ENCODE peak calls at places on chromosomes 11 and 22, in ten cellular contexts. One of them, this sample, is unnamed. For H3K4me1 and H3K27me3, the result is how much of the 10 kb centered on the place peaks cover.

GRCh38 chr11:34395916-34396555 is 38.2 kb upstream of the ABTB2 start:
- DNase-seq in lower lobe of right lung: no peak
- DNase-seq in thoracic aorta: no peak
- DNase-seq in cardiac muscle cell: no peak
- DNase-seq in stomach: no peak
- DNase-seq in Panc1: no peak
- DNase-seq in neuronal stem cell: no peak
- DNase-seq in SK-N-SH: no peak
- DNase-seq in CD8-positive, alpha-beta memory T cell: no peak
- DNase-seq in PC-3: peak
- DNase-seq in this sample: peak

GRCh38 chr11:62953811-62954210 is 31.0 kb downstream of the SLC22A6 start:
- DNase-seq in lower lobe of right lung: no peak
- DNase-seq in thoracic aorta: no peak
- DNase-seq in cardiac muscle cell: no peak
- DNase-seq in stomach: peak
- DNase-seq in Panc1: no peak
- DNase-seq in neuronal stem cell: no peak
- DNase-seq in SK-N-SH: no peak
- DNase-seq in CD8-positive, alpha-beta memory T cell: no peak
- DNase-seq in PC-3: peak
- DNase-seq in this sample: no peak

GRCh38 chr22:43376765-43377485 is 33.8 kb upstream of the SCUBE1 start:
- DNase-seq in lower lobe of right lung: no peak
- DNase-seq in thoracic aorta: no peak
- DNase-seq in cardiac muscle cell: no peak
- DNase-seq in stomach: peak
- DNase-seq in Panc1: no peak
- DNase-seq in neuronal stem cell: no peak
- DNase-seq in SK-N-SH: no peak
- DNase-seq in CD8-positive, alpha-beta memory T cell: peak
- DNase-seq in PC-3: no peak
- DNase-seq in this sample: no peak

GRCh38 chr11:8650401-8650990 is 32.0 kb downstream of the TRIM66 start:
- DNase-seq in lower lobe of right lung: no peak
- DNase-seq in thoracic aorta: no peak
- DNase-seq in cardiac muscle cell: no peak
- DNase-seq in stomach: no peak
- DNase-seq in Panc1: no peak
- DNase-seq in neuronal stem cell: no peak
- DNase-seq in SK-N-SH: no peak
- DNase-seq in CD8-positive, alpha-beta memory T cell: no peak
- DNase-seq in PC-3: no peak
- DNase-seq in this sample: no peak

GRCh38 chr11:78961938-78962701 is 387.5 kb upstream of the NARS2 start:
- DNase-seq in lower lobe of right lung: no peak
- DNase-seq in thoracic aorta: peak
- DNase-seq in cardiac muscle cell: peak
- DNase-seq in stomach: no peak
- DNase-seq in Panc1: no peak
- DNase-seq in neuronal stem cell: peak
- DNase-seq in SK-N-SH: peak
- DNase-seq in CD8-positive, alpha-beta memory T cell: no peak
- DNase-seq in PC-3: peak
- DNase-seq in this sample: peak

GRCh38 chr11:61976420-61976800 is 9.0 kb upstream of the FTH1 start:
- DNase-seq in lower lobe of right lung: no peak
- DNase-seq in thoracic aorta: no peak
- DNase-seq in cardiac muscle cell: no peak
- DNase-seq in stomach: no peak
- DNase-seq in Panc1: no peak
- DNase-seq in neuronal stem cell: no peak
- DNase-seq in SK-N-SH: no peak
- DNase-seq in CD8-positive, alpha-beta memory T cell: no peak
- DNase-seq in PC-3: no peak
- DNase-seq in this sample: no peak

GRCh38 chr11:10701982-10702381 is 8.4 kb upstream of the IRAG1 start:
- DNase-seq in lower lobe of right lung: no peak
- DNase-seq in thoracic aorta: no peak
- DNase-seq in cardiac muscle cell: no peak
- DNase-seq in stomach: no peak
- DNase-seq in Panc1: no peak
- DNase-seq in neuronal stem cell: no peak
- DNase-seq in SK-N-SH: no peak
- DNase-seq in CD8-positive, alpha-beta memory T cell: no peak
- DNase-seq in PC-3: peak
- DNase-seq in this sample: no peak

GRCh38 chr11:122093731-122094130 is 22.3 kb downstream of the BLID start:
- DNase-seq in lower lobe of right lung: no peak
- DNase-seq in thoracic aorta: no peak
- DNase-seq in cardiac muscle cell: no peak
- DNase-seq in stomach: no peak
- DNase-seq in Panc1: no peak
- DNase-seq in neuronal stem cell: no peak
- DNase-seq in SK-N-SH: no peak
- DNase-seq in CD8-positive, alpha-beta memory T cell: no peak
- DNase-seq in PC-3: peak
- DNase-seq in this sample: no peak

GRCh38 chr11:127074151-127074761 is 73.7 kb upstream of the KIRREL3 start:
- DNase-seq in lower lobe of right lung: no peak
- DNase-seq in thoracic aorta: no peak
- DNase-seq in cardiac muscle cell: peak
- DNase-seq in stomach: no peak
- DNase-seq in Panc1: peak
- DNase-seq in neuronal stem cell: peak
- DNase-seq in SK-N-SH: peak
- DNase-seq in CD8-positive, alpha-beta memory T cell: no peak
- DNase-seq in PC-3: peak
- DNase-seq in this sample: no peak

DNA sequence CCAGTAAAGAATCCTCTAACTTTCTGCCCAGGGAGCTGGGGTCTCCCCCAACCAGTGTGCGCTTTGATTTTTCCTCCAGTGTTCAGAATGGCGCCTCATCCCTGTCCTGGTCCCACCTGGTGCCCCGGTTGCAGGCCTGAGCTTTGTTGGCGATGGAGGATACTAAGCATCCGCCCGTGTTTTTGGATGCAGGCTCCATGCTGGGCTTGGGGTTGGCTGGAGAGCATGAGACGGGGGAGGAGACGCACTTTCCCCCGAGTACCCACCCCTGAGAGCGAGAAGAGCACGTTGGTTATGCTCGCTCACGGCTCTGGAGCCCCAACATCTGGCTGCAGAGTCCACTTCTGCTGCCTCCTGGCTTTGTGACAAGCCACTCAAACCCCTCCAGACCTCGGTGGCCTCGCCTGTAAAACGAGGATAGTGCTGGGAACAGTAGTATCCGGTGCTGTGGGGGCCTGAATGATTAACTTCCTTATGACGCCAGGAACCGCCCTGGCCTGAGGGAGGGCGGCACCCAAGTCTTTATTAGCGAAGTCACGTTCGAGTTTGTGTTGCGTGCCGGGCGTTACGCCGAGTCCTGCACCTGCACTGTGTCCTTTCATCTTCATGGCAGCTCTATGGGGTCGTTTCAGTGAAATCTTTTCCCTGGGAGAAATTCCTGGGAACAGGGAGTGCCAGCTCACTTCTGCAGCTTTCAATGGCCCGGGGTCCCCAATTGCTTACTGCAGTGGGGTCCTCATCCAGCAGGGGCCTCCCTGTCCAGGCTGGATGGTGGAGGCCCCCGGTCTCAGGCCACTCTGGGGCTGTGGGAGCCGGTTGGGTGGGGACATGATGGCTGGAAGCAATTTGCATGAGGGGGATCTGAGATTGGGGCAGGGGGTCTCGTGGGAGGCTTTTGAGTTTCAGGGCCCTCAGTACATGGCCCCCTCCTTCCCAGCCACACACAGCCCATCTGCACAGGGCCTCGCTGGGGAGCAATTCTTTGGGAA is 25.5 kb downstream of the MRGPRD start:
- DNase-seq in lower lobe of right lung: peak
- DNase-seq in thoracic aorta: no peak
- DNase-seq in cardiac muscle cell: no peak
- DNase-seq in stomach: peak
- DNase-seq in Panc1: no peak
- DNase-seq in neuronal stem cell: no peak
- DNase-seq in SK-N-SH: no peak
- DNase-seq in CD8-positive, alpha-beta memory T cell: no peak
- DNase-seq in PC-3: peak
- DNase-seq in this sample: no peak
- H3K4me3 ChIP-seq in lower lobe of right lung: peak
- H3K4me3 ChIP-seq in thoracic aorta: peak
- H3K4me3 ChIP-seq in cardiac muscle cell: no peak
- H3K4me3 ChIP-seq in stomach: no peak
- H3K4me3 ChIP-seq in Panc1: no peak
- H3K4me3 ChIP-seq in neuronal stem cell: no peak
- H3K4me3 ChIP-seq in SK-N-SH: no peak
- H3K4me3 ChIP-seq in CD8-positive, alpha-beta memory T cell: no peak
- H3K4me3 ChIP-seq in PC-3: no peak
- H3K4me3 ChIP-seq in this sample: no peak

GRCh38 chr11:33379931-33380330 is 122.8 kb downstream of the HIPK3 start:
- DNase-seq in lower lobe of right lung: no peak
- DNase-seq in thoracic aorta: no peak
- DNase-seq in cardiac muscle cell: no peak
- DNase-seq in stomach: no peak
- DNase-seq in Panc1: no peak
- DNase-seq in neuronal stem cell: no peak
- DNase-seq in SK-N-SH: no peak
- DNase-seq in CD8-positive, alpha-beta memory T cell: no peak
- DNase-seq in PC-3: no peak
- DNase-seq in this sample: no peak

GRCh38 chr11:33387586-33387985 is 130.4 kb downstream of the HIPK3 start:
- DNase-seq in lower lobe of right lung: no peak
- DNase-seq in thoracic aorta: no peak
- DNase-seq in cardiac muscle cell: no peak
- DNase-seq in stomach: no peak
- DNase-seq in Panc1: no peak
- DNase-seq in neuronal stem cell: no peak
- DNase-seq in SK-N-SH: no peak
- DNase-seq in CD8-positive, alpha-beta memory T cell: no peak
- DNase-seq in PC-3: no peak
- DNase-seq in this sample: no peak

GRCh38 chr11:33383075-33383919 is 126.1 kb downstream of the HIPK3 start:
- DNase-seq in lower lobe of right lung: no peak
- DNase-seq in thoracic aorta: no peak
- DNase-seq in cardiac muscle cell: no peak
- DNase-seq in stomach: no peak
- DNase-seq in Panc1: no peak
- DNase-seq in neuronal stem cell: no peak
- DNase-seq in SK-N-SH: no peak
- DNase-seq in CD8-positive, alpha-beta memory T cell: no peak
- DNase-seq in PC-3: no peak
- DNase-seq in this sample: no peak

GRCh38 chr11:33384251-33384650 is 127.1 kb downstream of the HIPK3 start:
- DNase-seq in lower lobe of right lung: no peak
- DNase-seq in thoracic aorta: no peak
- DNase-seq in cardiac muscle cell: no peak
- DNase-seq in stomach: no peak
- DNase-seq in Panc1: no peak
- DNase-seq in neuronal stem cell: no peak
- DNase-seq in SK-N-SH: no peak
- DNase-seq in CD8-positive, alpha-beta memory T cell: no peak
- DNase-seq in PC-3: no peak
- DNase-seq in this sample: no peak

GRCh38 chr11:33383920-33384209 is 126.7 kb downstream of the HIPK3 start:
- DNase-seq in lower lobe of right lung: no peak
- DNase-seq in thoracic aorta: no peak
- DNase-seq in cardiac muscle cell: no peak
- DNase-seq in stomach: no peak
- DNase-seq in Panc1: no peak
- DNase-seq in neuronal stem cell: no peak
- DNase-seq in SK-N-SH: no peak
- DNase-seq in CD8-positive, alpha-beta memory T cell: no peak
- DNase-seq in PC-3: no peak
- DNase-seq in this sample: no peak
- H3K4me1 ChIP-seq in lower lobe of right lung: under half
- H3K4me1 ChIP-seq in thoracic aorta: under half
- H3K4me1 ChIP-seq in cardiac muscle cell: under half
- H3K4me1 ChIP-seq in stomach: under half
- H3K4me1 ChIP-seq in Panc1: under half
- H3K4me1 ChIP-seq in neuronal stem cell: under half
- H3K4me1 ChIP-seq in SK-N-SH: under half
- H3K4me1 ChIP-seq in CD8-positive, alpha-beta memory T cell: under half
- H3K4me1 ChIP-seq in PC-3: under half
- H3K4me1 ChIP-seq in this sample: under half

GRCh38 chr22:22125579-22126468 is 118.8 kb upstream of the VPREB1 start:
- DNase-seq in lower lobe of right lung: no peak
- DNase-seq in thoracic aorta: no peak
- DNase-seq in cardiac muscle cell: no peak
- DNase-seq in stomach: no peak
- DNase-seq in Panc1: no peak
- DNase-seq in neuronal stem cell: no peak
- DNase-seq in SK-N-SH: no peak
- DNase-seq in CD8-positive, alpha-beta memory T cell: no peak
- DNase-seq in PC-3: no peak
- DNase-seq in this sample: no peak
- H3K27me3 ChIP-seq in lower lobe of right lung: under half
- H3K27me3 ChIP-seq in thoracic aorta: under half
- H3K27me3 ChIP-seq in cardiac muscle cell: half or more
- H3K27me3 ChIP-seq in stomach: under half
- H3K27me3 ChIP-seq in Panc1: under half
- H3K27me3 ChIP-seq in neuronal stem cell: under half
- H3K27me3 ChIP-seq in SK-N-SH: under half
- H3K27me3 ChIP-seq in CD8-positive, alpha-beta memory T cell: under half
- H3K27me3 ChIP-seq in PC-3: under half
- H3K27me3 ChIP-seq in this sample: under half

GRCh38 chr22:50676661-50677492 is 4.3 kb downstream of the SHANK3 start:
- DNase-seq in lower lobe of right lung: no peak
- DNase-seq in thoracic aorta: no peak
- DNase-seq in cardiac muscle cell: no peak
- DNase-seq in stomach: peak
- DNase-seq in Panc1: no peak
- DNase-seq in neuronal stem cell: no peak
- DNase-seq in SK-N-SH: peak
- DNase-seq in CD8-positive, alpha-beta memory T cell: no peak
- DNase-seq in PC-3: no peak
- DNase-seq in this sample: no peak

GRCh38 chr22:50674606-50675552 is 2.3 kb downstream of the SHANK3 start:
- DNase-seq in lower lobe of right lung: peak
- DNase-seq in thoracic aorta: no peak
- DNase-seq in cardiac muscle cell: peak
- DNase-seq in stomach: peak
- DNase-seq in Panc1: no peak
- DNase-seq in neuronal stem cell: peak
- DNase-seq in SK-N-SH: peak
- DNase-seq in CD8-positive, alpha-beta memory T cell: no peak
- DNase-seq in PC-3: peak
- DNase-seq in this sample: peak

GRCh38 chr22:50674127-50674493 is 1.5 kb downstream of the SHANK3 start:
- DNase-seq in lower lobe of right lung: no peak
- DNase-seq in thoracic aorta: no peak
- DNase-seq in cardiac muscle cell: peak
- DNase-seq in stomach: no peak
- DNase-seq in Panc1: no peak
- DNase-seq in neuronal stem cell: no peak
- DNase-seq in SK-N-SH: peak
- DNase-seq in CD8-positive, alpha-beta memory T cell: no peak
- DNase-seq in PC-3: no peak
- DNase-seq in this sample: no peak

GRCh38 chr22:50676211-50676636 is 3.6 kb downstream of the SHANK3 start:
- DNase-seq in lower lobe of right lung: no peak
- DNase-seq in thoracic aorta: no peak
- DNase-seq in cardiac muscle cell: no peak
- DNase-seq in stomach: no peak
- DNase-seq in Panc1: no peak
- DNase-seq in neuronal stem cell: no peak
- DNase-seq in SK-N-SH: no peak
- DNase-seq in CD8-positive, alpha-beta memory T cell: no peak
- DNase-seq in PC-3: no peak
- DNase-seq in this sample: no peak

GRCh38 chr22:50675553-50676199 is 3.1 kb downstream of the SHANK3 start:
- DNase-seq in lower lobe of right lung: no peak
- DNase-seq in thoracic aorta: no peak
- DNase-seq in cardiac muscle cell: no peak
- DNase-seq in stomach: peak
- DNase-seq in Panc1: no peak
- DNase-seq in neuronal stem cell: no peak
- DNase-seq in SK-N-SH: no peak
- DNase-seq in CD8-positive, alpha-beta memory T cell: no peak
- DNase-seq in PC-3: no peak
- DNase-seq in this sample: no peak
- H3K4me3 ChIP-seq in lower lobe of right lung: peak
- H3K4me3 ChIP-seq in thoracic aorta: no peak
- H3K4me3 ChIP-seq in cardiac muscle cell: no peak
- H3K4me3 ChIP-seq in stomach: no peak
- H3K4me3 ChIP-seq in Panc1: peak
- H3K4me3 ChIP-seq in neuronal stem cell: peak
- H3K4me3 ChIP-seq in SK-N-SH: peak
- H3K4me3 ChIP-seq in CD8-positive, alpha-beta memory T cell: no peak
- H3K4me3 ChIP-seq in PC-3: peak
- H3K4me3 ChIP-seq in this sample: peak